ENCODE peak calls at places on chromosome 21, in nine cellular contexts. One of them, this sample, is unnamed.

GRCh38 chr21:35922618-35923017 is 137.7 kb downstream of the SETD4 start:
- DNase-seq in dorsolateral prefrontal cortex: no peak
- DNase-seq in cardiac muscle cell: no peak
- DNase-seq in endothelial cell of umbilical vein: peak
- DNase-seq in ovary: no peak
- DNase-seq in left lung: no peak
- DNase-seq in GM10248: no peak
- DNase-seq in GM12865: no peak
- DNase-seq in AG09319: no peak
- DNase-seq in this sample: no peak

GRCh38 chr21:45448810-45449657 is 44.1 kb downstream of the COL18A1 start:
- DNase-seq in dorsolateral prefrontal cortex: no peak
- DNase-seq in cardiac muscle cell: no peak
- DNase-seq in endothelial cell of umbilical vein: no peak
- DNase-seq in ovary: peak
- DNase-seq in left lung: peak
- DNase-seq in GM10248: no peak
- DNase-seq in GM12865: no peak
- DNase-seq in AG09319: no peak
- DNase-seq in this sample: no peak

GRCh38 chr21:20720623-20721022 is 277.6 kb upstream of the NCAM2 start:
- DNase-seq in dorsolateral prefrontal cortex: no peak
- DNase-seq in cardiac muscle cell: no peak
- DNase-seq in endothelial cell of umbilical vein: no peak
- DNase-seq in ovary: no peak
- DNase-seq in left lung: no peak
- DNase-seq in GM10248: no peak
- DNase-seq in GM12865: no peak
- DNase-seq in AG09319: no peak
- DNase-seq in this sample: no peak

GRCh38 chr21:34915364-34915834 is 133.7 kb downstream of the RUNX1 start:
- DNase-seq in dorsolateral prefrontal cortex: no peak
- DNase-seq in cardiac muscle cell: no peak
- DNase-seq in endothelial cell of umbilical vein: no peak
- DNase-seq in ovary: no peak
- DNase-seq in left lung: no peak
- DNase-seq in GM10248: no peak
- DNase-seq in GM12865: no peak
- DNase-seq in AG09319: no peak
- DNase-seq in this sample: no peak

GRCh38 chr21:36059823-36060158 is 535 bp downstream of the SETD4 start:
- DNase-seq in dorsolateral prefrontal cortex: peak
- DNase-seq in cardiac muscle cell: peak
- DNase-seq in endothelial cell of umbilical vein: no peak
- DNase-seq in ovary: no peak
- DNase-seq in left lung: peak
- DNase-seq in GM10248: no peak
- DNase-seq in GM12865: no peak
- DNase-seq in AG09319: no peak
- DNase-seq in this sample: no peak

GRCh38 chr21:34812510-34813265 is 143.9 kb downstream of the CLIC6 start:
- DNase-seq in dorsolateral prefrontal cortex: no peak
- DNase-seq in cardiac muscle cell: no peak
- DNase-seq in endothelial cell of umbilical vein: no peak
- DNase-seq in ovary: no peak
- DNase-seq in left lung: no peak
- DNase-seq in GM10248: no peak
- DNase-seq in GM12865: no peak
- DNase-seq in AG09319: peak
- DNase-seq in this sample: no peak

GRCh38 chr21:16908087-16908486 is 604.8 kb upstream of the CXADR start:
- DNase-seq in dorsolateral prefrontal cortex: no peak
- DNase-seq in cardiac muscle cell: no peak
- DNase-seq in endothelial cell of umbilical vein: no peak
- DNase-seq in ovary: no peak
- DNase-seq in left lung: no peak
- DNase-seq in GM10248: no peak
- DNase-seq in GM12865: no peak
- DNase-seq in AG09319: peak
- DNase-seq in this sample: no peak

GRCh38 chr21:18840239-18840638 is 436.7 kb upstream of the TMPRSS15 start:
- DNase-seq in dorsolateral prefrontal cortex: no peak
- DNase-seq in cardiac muscle cell: no peak
- DNase-seq in endothelial cell of umbilical vein: peak
- DNase-seq in ovary: no peak
- DNase-seq in left lung: no peak
- DNase-seq in GM10248: no peak
- DNase-seq in GM12865: peak
- DNase-seq in AG09319: no peak
- DNase-seq in this sample: no peak

GRCh38 chr21:32094792-32095191 is 184.1 kb downstream of the MIS18A start:
- DNase-seq in dorsolateral prefrontal cortex: no peak
- DNase-seq in cardiac muscle cell: no peak
- DNase-seq in endothelial cell of umbilical vein: peak
- DNase-seq in ovary: no peak
- DNase-seq in left lung: no peak
- DNase-seq in GM10248: no peak
- DNase-seq in GM12865: no peak
- DNase-seq in AG09319: no peak
- DNase-seq in this sample: no peak

GRCh38 chr21:15076730-15077129 is 11.9 kb upstream of the NRIP1 start:
- DNase-seq in dorsolateral prefrontal cortex: no peak
- DNase-seq in cardiac muscle cell: no peak
- DNase-seq in endothelial cell of umbilical vein: no peak
- DNase-seq in ovary: no peak
- DNase-seq in left lung: no peak
- DNase-seq in GM10248: no peak
- DNase-seq in GM12865: no peak
- DNase-seq in AG09319: no peak
- DNase-seq in this sample: no peak

GRCh38 chr21:16742116-16742515 is 770.7 kb upstream of the CXADR start:
- DNase-seq in dorsolateral prefrontal cortex: no peak
- DNase-seq in cardiac muscle cell: no peak
- DNase-seq in endothelial cell of umbilical vein: no peak
- DNase-seq in ovary: peak
- DNase-seq in left lung: no peak
- DNase-seq in GM10248: no peak
- DNase-seq in GM12865: no peak
- DNase-seq in AG09319: no peak
- DNase-seq in this sample: no peak

GRCh38 chr21:20644552-20644951 is 353.7 kb upstream of the NCAM2 start:
- DNase-seq in dorsolateral prefrontal cortex: no peak
- DNase-seq in cardiac muscle cell: no peak
- DNase-seq in endothelial cell of umbilical vein: no peak
- DNase-seq in ovary: no peak
- DNase-seq in left lung: no peak
- DNase-seq in GM10248: no peak
- DNase-seq in GM12865: no peak
- DNase-seq in AG09319: no peak
- DNase-seq in this sample: no peak

GRCh38 chr21:27275294-27275927 is 308.5 kb upstream of the ADAMTS5 start:
- DNase-seq in dorsolateral prefrontal cortex: no peak
- DNase-seq in cardiac muscle cell: no peak
- DNase-seq in endothelial cell of umbilical vein: no peak
- DNase-seq in ovary: no peak
- DNase-seq in left lung: no peak
- DNase-seq in GM10248: no peak
- DNase-seq in GM12865: no peak
- DNase-seq in AG09319: peak
- DNase-seq in this sample: no peak
- TF ChIP-seq CTCF in dorsolateral prefrontal cortex: no peak
- TF ChIP-seq CTCF in cardiac muscle cell: no peak
- TF ChIP-seq CTCF in endothelial cell of umbilical vein: no peak
- TF ChIP-seq CTCF in ovary: no peak
- TF ChIP-seq CTCF in left lung: no peak
- TF ChIP-seq CTCF in GM10248: no peak
- TF ChIP-seq CTCF in GM12865: no peak
- TF ChIP-seq CTCF in AG09319: no peak
- TF ChIP-seq CTCF in this sample: no peak

DNA sequence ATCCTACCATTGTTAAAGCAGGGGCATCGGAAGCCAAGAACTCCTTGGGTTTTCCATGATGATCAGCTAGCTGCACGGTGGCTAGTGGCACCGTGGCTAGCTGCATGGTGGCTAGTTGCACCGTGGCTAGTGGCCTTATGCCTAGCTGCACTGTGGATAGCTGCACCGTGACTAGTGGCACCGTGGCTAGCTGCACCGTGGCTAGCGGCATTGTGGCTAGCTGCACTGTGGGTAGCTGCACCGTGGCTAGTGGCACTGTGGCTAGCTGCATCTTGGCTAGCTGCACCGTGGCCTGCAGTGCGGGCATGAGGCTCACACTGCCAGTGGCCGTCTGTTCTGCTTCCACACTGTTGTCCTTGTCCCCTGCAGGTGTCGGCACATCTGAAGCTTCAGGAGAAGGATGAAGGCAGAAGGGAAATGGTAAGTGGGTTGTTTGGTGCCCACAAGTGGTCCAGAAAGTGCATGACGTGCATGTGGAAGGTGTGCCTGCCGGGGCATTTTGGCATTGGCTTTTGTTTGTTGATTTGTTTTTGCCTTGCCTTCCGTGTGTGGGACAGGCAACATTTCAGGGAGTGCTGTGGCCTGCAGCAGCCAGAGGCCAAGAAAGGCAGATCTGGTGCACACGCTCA is 38.6 kb downstream of the TFF3 start:
- DNase-seq in dorsolateral prefrontal cortex: no peak
- DNase-seq in cardiac muscle cell: no peak
- DNase-seq in endothelial cell of umbilical vein: no peak
- DNase-seq in ovary: no peak
- DNase-seq in left lung: peak
- DNase-seq in GM10248: no peak
- DNase-seq in GM12865: no peak
- DNase-seq in AG09319: no peak
- DNase-seq in this sample: no peak
- TF ChIP-seq CTCF in dorsolateral prefrontal cortex: no peak
- TF ChIP-seq CTCF in cardiac muscle cell: peak
- TF ChIP-seq CTCF in endothelial cell of umbilical vein: no peak
- TF ChIP-seq CTCF in ovary: no peak
- TF ChIP-seq CTCF in left lung: no peak
- TF ChIP-seq CTCF in GM10248: no peak
- TF ChIP-seq CTCF in GM12865: no peak
- TF ChIP-seq CTCF in AG09319: no peak
- TF ChIP-seq CTCF in this sample: peak

GRCh38 chr21:29854795-29855194 is 85.0 kb downstream of the GRIK1 start:
- DNase-seq in dorsolateral prefrontal cortex: no peak
- DNase-seq in cardiac muscle cell: no peak
- DNase-seq in endothelial cell of umbilical vein: no peak
- DNase-seq in ovary: no peak
- DNase-seq in left lung: no peak
- DNase-seq in GM10248: no peak
- DNase-seq in GM12865: no peak
- DNase-seq in AG09319: no peak
- DNase-seq in this sample: no peak

GRCh38 chr21:29851611-29852010 is 88.2 kb downstream of the GRIK1 start:
- DNase-seq in dorsolateral prefrontal cortex: no peak
- DNase-seq in cardiac muscle cell: no peak
- DNase-seq in endothelial cell of umbilical vein: no peak
- DNase-seq in ovary: no peak
- DNase-seq in left lung: no peak
- DNase-seq in GM10248: no peak
- DNase-seq in GM12865: no peak
- DNase-seq in AG09319: no peak
- DNase-seq in this sample: no peak

GRCh38 chr21:29843818-29844217 is 96.0 kb downstream of the GRIK1 start:
- DNase-seq in dorsolateral prefrontal cortex: no peak
- DNase-seq in cardiac muscle cell: no peak
- DNase-seq in endothelial cell of umbilical vein: no peak
- DNase-seq in ovary: no peak
- DNase-seq in left lung: no peak
- DNase-seq in GM10248: no peak
- DNase-seq in GM12865: no peak
- DNase-seq in AG09319: no peak
- DNase-seq in this sample: no peak

DNA sequence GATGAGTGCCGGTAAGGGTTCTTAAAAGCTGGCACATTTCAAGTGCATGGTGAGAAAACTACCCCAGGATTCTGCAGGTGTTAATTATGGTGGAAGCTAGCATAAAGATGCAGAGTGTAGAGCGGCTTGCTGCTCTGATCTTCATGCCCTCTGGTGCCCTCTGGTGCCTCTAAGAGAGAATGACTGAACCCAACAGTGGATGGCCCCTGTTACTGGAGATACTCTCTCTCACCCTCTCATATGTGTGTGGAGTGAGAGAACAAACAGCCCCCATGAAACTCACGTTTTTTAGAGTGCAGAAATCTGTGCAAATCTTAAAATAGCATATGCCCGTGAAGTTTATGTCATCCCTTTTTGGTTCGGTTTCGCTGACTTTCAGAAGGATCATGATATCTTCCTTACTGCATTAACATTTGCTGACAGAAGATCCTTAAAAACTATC is 90.0 kb downstream of the GRIK1 start:
- DNase-seq in dorsolateral prefrontal cortex: peak
- DNase-seq in cardiac muscle cell: peak
- DNase-seq in endothelial cell of umbilical vein: peak
- DNase-seq in ovary: peak
- DNase-seq in left lung: no peak
- DNase-seq in GM10248: peak
- DNase-seq in GM12865: peak
- DNase-seq in AG09319: peak
- DNase-seq in this sample: no peak
- TF ChIP-seq CTCF in dorsolateral prefrontal cortex: peak
- TF ChIP-seq CTCF in cardiac muscle cell: peak
- TF ChIP-seq CTCF in endothelial cell of umbilical vein: peak
- TF ChIP-seq CTCF in ovary: peak
- TF ChIP-seq CTCF in left lung: peak
- TF ChIP-seq CTCF in GM10248: peak
- TF ChIP-seq CTCF in GM12865: peak
- TF ChIP-seq CTCF in AG09319: peak
- TF ChIP-seq CTCF in this sample: peak

GRCh38 chr21:43940672-43941071 is 71.4 kb upstream of the TRAPPC10 start:
- DNase-seq in dorsolateral prefrontal cortex: no peak
- DNase-seq in cardiac muscle cell: no peak
- DNase-seq in endothelial cell of umbilical vein: no peak
- DNase-seq in ovary: no peak
- DNase-seq in left lung: peak
- DNase-seq in GM10248: no peak
- DNase-seq in GM12865: no peak
- DNase-seq in AG09319: no peak
- DNase-seq in this sample: no peak

GRCh38 chr21:43937898-43938309 is 72.9 kb downstream of the AGPAT3 start:
- DNase-seq in dorsolateral prefrontal cortex: no peak
- DNase-seq in cardiac muscle cell: no peak
- DNase-seq in endothelial cell of umbilical vein: no peak
- DNase-seq in ovary: no peak
- DNase-seq in left lung: no peak
- DNase-seq in GM10248: peak
- DNase-seq in GM12865: peak
- DNase-seq in AG09319: no peak
- DNase-seq in this sample: no peak

GRCh38 chr21:43940329-43940653 is 71.8 kb upstream of the TRAPPC10 start:
- DNase-seq in dorsolateral prefrontal cortex: no peak
- DNase-seq in cardiac muscle cell: no peak
- DNase-seq in endothelial cell of umbilical vein: no peak
- DNase-seq in ovary: no peak
- DNase-seq in left lung: no peak
- DNase-seq in GM10248: no peak
- DNase-seq in GM12865: no peak
- DNase-seq in AG09319: no peak
- DNase-seq in this sample: no peak

GRCh38 chr21:43938751-43939442 is 73.2 kb upstream of the TRAPPC10 start:
- DNase-seq in dorsolateral prefrontal cortex: peak
- DNase-seq in cardiac muscle cell: peak
- DNase-seq in endothelial cell of umbilical vein: peak
- DNase-seq in ovary: peak
- DNase-seq in left lung: peak
- DNase-seq in GM10248: peak
- DNase-seq in GM12865: peak
- DNase-seq in AG09319: no peak
- DNase-seq in this sample: peak

GRCh38 chr21:43939443-43940328 is 72.4 kb upstream of the TRAPPC10 start:
- DNase-seq in dorsolateral prefrontal cortex: no peak
- DNase-seq in cardiac muscle cell: no peak
- DNase-seq in endothelial cell of umbilical vein: no peak
- DNase-seq in ovary: no peak
- DNase-seq in left lung: peak
- DNase-seq in GM10248: no peak
- DNase-seq in GM12865: no peak
- DNase-seq in AG09319: no peak
- DNase-seq in this sample: peak
- TF ChIP-seq CTCF in dorsolateral prefrontal cortex: no peak
- TF ChIP-seq CTCF in cardiac muscle cell: no peak
- TF ChIP-seq CTCF in endothelial cell of umbilical vein: no peak
- TF ChIP-seq CTCF in ovary: no peak
- TF ChIP-seq CTCF in left lung: peak
- TF ChIP-seq CTCF in GM10248: no peak
- TF ChIP-seq CTCF in GM12865: no peak
- TF ChIP-seq CTCF in AG09319: no peak
- TF ChIP-seq CTCF in this sample: no peak